ENCODE peak calls at places on chromosomes 12 and 14, in eight cellular contexts. L, M, Y, P, O, W, Q and N are unnamed samples.
A peak's percentile ranks its signal among the peaks of the same experiment; 100 is the strongest.

GRCh38 chr12:17214910-17215309 is 608.9 kb upstream of the LMO3 start:
- DNase-seq in O (no peak), L (no peak), Y (no peak), M (no peak), W (no peak), Q (no peak), P (no peak), N (no peak)

GRCh38 chr12:102596016-102596415 is 115.7 kb upstream of the IGF1 start:
- DNase-seq in M (no peak), Q (no peak), O (no peak), W (no peak), Y (no peak), L (no peak), P (no peak), N (no peak)

GRCh38 chr14:89973234-89973823 is 17.6 kb downstream of the TDP1 start:
- DNase-seq in P (peak; percentile 33), Q (peak; percentile 51), O (peak; percentile 60), M (peak; percentile 69), W (peak; percentile 55), Y (peak; percentile 56), L (peak; percentile 71), N (peak; percentile 68)

GRCh38 chr14:23559010-23559920 is 3.2 kb downstream of the THTPA start:
- DNase-seq in Y (peak; percentile 72), M (peak; percentile 55), P (no peak), L (peak; percentile 72), Q (peak; percentile 23), O (peak; percentile 59), W (peak; percentile 39), N (peak; percentile 76)

GRCh38 chr12:10182662-10183061 is 3.8 kb downstream of the TMEM52B start:
- DNase-seq in O (no peak), P (no peak), L (no peak), M (peak; percentile 92), Q (no peak), W (no peak), Y (no peak), N (peak; percentile 2)

GRCh38 chr14:68510201-68510600 is 282.7 kb downstream of the ZFP36L1 start:
- DNase-seq in O (no peak), W (no peak), Q (no peak), L (no peak), M (peak; percentile 69), P (no peak), Y (no peak), N (no peak)

GRCh38 chr12:94710933-94711332 is 60.6 kb upstream of the TMCC3 start:
- DNase-seq in O (no peak), Q (no peak), Y (peak; percentile 32), W (peak; percentile 50), L (peak; percentile 32), M (peak; percentile 4), P (no peak), N (peak; percentile 40)

GRCh38 chr14:20614038-20614840 is 23.1 kb upstream of the RNASE12 start:
- DNase-seq in L (peak; percentile 49), O (no peak), Y (no peak), M (no peak), W (no peak), Q (no peak), P (no peak), N (no peak)

GRCh38 chr14:101440511-101440910 is 120.8 kb upstream of the DIO3 start:
- DNase-seq in W (no peak), O (no peak), Q (no peak), M (no peak), L (no peak), Y (no peak), P (no peak), N (no peak)

GRCh38 chr14:68547305-68548193 is 245.3 kb downstream of the ZFP36L1 start:
- DNase-seq in M (peak; percentile 93), L (peak; percentile 79), Y (no peak), O (peak; percentile 41), Q (peak; percentile 96), P (no peak), W (peak; percentile 62), N (no peak)

GRCh38 chr14:98368916-98369315 is 903.1 kb downstream of the BCL11B start:
- DNase-seq in M (no peak), W (no peak), L (no peak), Y (no peak), P (no peak), Q (no peak), O (no peak), N (no peak)

GRCh38 chr12:27177716-27178115 is 66.4 kb upstream of the STK38L start:
- DNase-seq in L (no peak), Q (no peak), Y (no peak), P (no peak), W (no peak), M (peak; percentile 80), O (no peak), N (no peak)

GRCh38 chr12:38921025-38921677 is 15.8 kb upstream of the CPNE8 start:
- DNase-seq in Q (no peak), W (peak; percentile 56), P (no peak), Y (peak; percentile 65), O (peak; percentile 50), L (peak; percentile 37), M (no peak), N (peak; percentile 70)

GRCh38 chr14:34059925-34060746 is 109.3 kb upstream of the EGLN3 start:
- DNase-seq in Q (peak; percentile 86), M (peak; percentile 50), O (peak; percentile 85), L (peak; percentile 73), Y (peak; percentile 56), W (peak; percentile 87), P (peak; percentile 71), N (peak; percentile 88)
- TF ChIP-seq POLR2A in Q (peak; percentile 80), M (no peak), O (no peak), L (peak; percentile 60), Y (no peak), W (peak; percentile 80), P (peak; percentile 44), N (peak; percentile 29)

DNA sequence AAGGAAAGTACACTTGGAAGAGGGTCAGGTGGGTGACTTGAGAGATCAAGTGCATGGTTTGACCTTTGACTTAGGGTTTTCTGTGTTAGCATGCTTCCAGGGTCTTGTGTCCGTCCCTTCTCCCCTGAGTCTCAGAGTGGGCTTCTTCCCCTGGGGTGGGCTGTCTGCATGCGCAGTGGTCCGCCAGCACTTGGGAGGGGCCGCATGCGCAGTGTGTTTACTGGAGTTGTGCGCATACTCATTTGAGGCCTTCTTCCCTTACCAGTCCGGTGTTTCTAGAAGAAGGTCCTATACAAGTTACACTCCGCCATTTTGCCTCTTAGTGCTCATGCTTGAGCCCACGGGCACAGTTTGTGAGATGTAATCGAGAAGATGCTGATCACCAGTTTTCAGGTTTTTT is 58.5 kb downstream of the RIN3 start:
- DNase-seq in M (no peak), Y (no peak), W (no peak), O (no peak), L (no peak), P (no peak), Q (no peak), N (no peak)
- TF ChIP-seq POLR2A in M (no peak), Y (no peak), W (no peak), O (no peak), L (no peak), P (no peak), Q (no peak), N (no peak)

GRCh38 chr12:106953352-106954260 is 2.1 kb upstream of the TMEM263 start:
- DNase-seq in O (no peak), L (no peak), M (peak; percentile 4), W (no peak), P (no peak), Q (no peak), Y (no peak), N (no peak)

GRCh38 chr12:106957617-106958016 is 1.9 kb downstream of the TMEM263 start:
- DNase-seq in O (no peak), M (no peak), P (no peak), Q (no peak), Y (no peak), W (no peak), L (no peak), N (peak; percentile 6)

GRCh38 chr12:106955377-106956047 is at the start of gene TMEM263:
- DNase-seq in Y (peak; percentile 91), P (peak; percentile 86), L (peak; percentile 89), W (peak; percentile 93), M (peak; percentile 95), O (peak; percentile 90), Q (peak; percentile 91), N (peak; percentile 95)

GRCh38 chr12:106954462-106955376 is 988 bp upstream of the TMEM263 start:
- DNase-seq in W (peak; percentile 24), Y (no peak), M (peak; percentile 29), Q (peak; percentile 45), O (no peak), P (no peak), L (no peak), N (peak; percentile 38)

DNA sequence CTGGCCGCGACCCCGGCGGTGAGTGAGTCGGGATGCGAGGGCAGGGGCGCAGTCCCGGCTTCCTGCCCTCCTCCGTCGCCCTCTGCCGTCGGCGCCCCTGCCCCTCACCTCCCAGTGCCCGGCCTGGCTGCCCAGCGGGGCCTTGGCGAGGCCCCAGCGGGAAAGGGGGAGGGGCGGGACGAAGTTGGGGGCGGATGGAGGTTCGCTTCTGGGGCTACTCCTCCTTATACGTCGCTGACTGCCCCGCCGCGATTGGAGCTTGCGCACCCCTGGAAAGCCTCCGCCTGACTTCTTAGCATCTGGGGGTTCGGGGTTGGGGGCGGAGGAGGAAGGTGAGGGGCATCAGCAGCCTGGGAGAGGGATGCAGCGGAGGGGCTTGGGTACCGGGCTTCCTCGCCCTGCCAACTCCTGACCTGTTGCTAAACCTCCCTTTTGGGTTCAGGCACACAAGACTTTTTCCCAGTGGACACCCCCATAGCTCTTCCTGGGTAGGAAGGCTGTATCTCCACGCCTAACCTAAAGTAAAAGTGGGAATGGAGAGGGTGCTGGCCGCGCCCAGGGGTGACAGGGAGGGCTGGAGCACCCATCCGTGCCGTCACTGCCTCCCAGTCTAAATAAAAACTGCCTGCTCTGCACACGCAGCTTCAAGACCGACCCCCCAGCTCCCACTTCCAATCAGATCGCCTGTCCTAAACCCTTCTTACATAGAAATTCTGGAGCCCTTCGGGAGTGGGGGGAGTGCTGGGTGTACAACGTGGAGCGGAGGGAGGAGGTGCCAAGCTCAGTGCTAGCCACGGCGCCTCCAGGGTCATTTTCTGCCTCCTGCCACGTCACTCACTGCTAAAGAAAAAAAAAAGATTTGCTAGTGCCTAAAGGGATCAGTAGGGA is 585 bp downstream of the TMEM263 start:
- DNase-seq in O (peak; percentile 67), Q (peak; percentile 49), Y (peak; percentile 87), W (peak; percentile 67), M (peak; percentile 90), L (peak; percentile 61), P (peak; percentile 54), N (peak; percentile 73)
- TF ChIP-seq POLR2A in O (no peak), Q (peak; percentile 20), Y (peak; percentile 81), W (peak; percentile 48), M (peak; percentile 88), L (peak; percentile 33), P (no peak), N (peak; percentile 26)

DNA sequence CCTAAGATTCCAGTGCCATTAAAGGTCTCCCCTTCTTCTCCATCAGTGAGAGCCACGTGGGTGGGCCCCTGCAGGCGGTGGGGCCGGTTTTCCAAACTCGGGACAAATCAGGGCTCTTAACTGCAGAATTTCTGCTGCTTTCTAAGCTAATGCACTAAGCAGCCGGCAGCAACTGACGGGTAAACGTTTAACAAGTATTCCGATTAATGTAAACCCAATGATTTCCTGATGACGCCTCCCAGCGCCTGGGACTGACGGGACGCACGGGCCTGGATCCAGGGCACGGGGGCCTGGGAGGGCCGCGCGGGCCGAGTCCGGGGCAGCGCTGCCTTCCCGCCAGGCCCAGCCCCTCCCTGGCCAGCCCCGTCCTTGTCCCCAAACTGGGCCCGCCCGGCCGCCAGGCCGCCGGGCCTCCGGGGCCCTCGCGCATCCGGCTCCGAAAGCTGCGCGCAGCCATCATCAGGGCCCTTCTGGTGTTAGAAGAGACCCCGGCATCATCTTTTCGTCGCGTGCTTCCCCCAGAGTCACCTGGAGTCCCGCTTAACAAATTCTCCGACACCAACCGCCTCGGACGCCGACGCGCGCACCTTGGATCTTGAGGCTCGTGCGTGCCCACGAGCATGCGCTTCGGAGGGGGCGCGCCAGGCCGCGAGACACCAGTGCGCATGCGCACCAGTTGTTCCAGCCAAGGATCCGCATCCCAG is at the start of gene MLH3:
- DNase-seq in P (peak; percentile 67), Y (peak; percentile 75), M (peak; percentile 64), Q (peak; percentile 77), L (peak; percentile 93), W (peak; percentile 89), O (peak; percentile 81), N (peak; percentile 86)
- TF ChIP-seq POLR2A in P (peak; percentile 78), Y (peak; percentile 72), M (peak; percentile 35), Q (peak; percentile 69), L (peak; percentile 72), W (peak; percentile 76), O (no peak), N (peak; percentile 67)